ENCODE peak calls at places on chromosome 4, in eight cellular contexts. One of them, this sample, is unnamed.

GRCh38 chr4:184448828-184449227 is 25.5 kb downstream of the IRF2 start:
- DNase-seq in psoas muscle: peak
- DNase-seq in fibroblast of the aortic adventitia: peak
- DNase-seq in cardiac fibroblast: peak
- DNase-seq in colonic mucosa: no peak
- DNase-seq in AG09309: peak
- DNase-seq in fibroblast of lung: peak
- DNase-seq in kidney epithelial cell: no peak
- DNase-seq in this sample: no peak

GRCh38 chr4:122920473-122920872 is 1.9 kb downstream of the NUDT6 start:
- DNase-seq in psoas muscle: no peak
- DNase-seq in fibroblast of the aortic adventitia: no peak
- DNase-seq in cardiac fibroblast: no peak
- DNase-seq in colonic mucosa: no peak
- DNase-seq in AG09309: no peak
- DNase-seq in fibroblast of lung: no peak
- DNase-seq in kidney epithelial cell: no peak
- DNase-seq in this sample: no peak

GRCh38 chr4:26150948-26151347 is 169.9 kb upstream of the RBPJ start:
- DNase-seq in psoas muscle: no peak
- DNase-seq in fibroblast of the aortic adventitia: peak
- DNase-seq in cardiac fibroblast: peak
- DNase-seq in colonic mucosa: no peak
- DNase-seq in AG09309: no peak
- DNase-seq in fibroblast of lung: peak
- DNase-seq in kidney epithelial cell: no peak
- DNase-seq in this sample: no peak

GRCh38 chr4:173188648-173189047 is 20.0 kb downstream of the GALNT7 start:
- DNase-seq in psoas muscle: no peak
- DNase-seq in fibroblast of the aortic adventitia: no peak
- DNase-seq in cardiac fibroblast: no peak
- DNase-seq in colonic mucosa: no peak
- DNase-seq in AG09309: no peak
- DNase-seq in fibroblast of lung: no peak
- DNase-seq in kidney epithelial cell: no peak
- DNase-seq in this sample: no peak

GRCh38 chr4:73705056-73705432 is 35.3 kb upstream of the CXCL8 start:
- DNase-seq in psoas muscle: no peak
- DNase-seq in fibroblast of the aortic adventitia: peak
- DNase-seq in cardiac fibroblast: no peak
- DNase-seq in colonic mucosa: no peak
- DNase-seq in AG09309: no peak
- DNase-seq in fibroblast of lung: peak
- DNase-seq in kidney epithelial cell: no peak
- DNase-seq in this sample: no peak

GRCh38 chr4:54588404-54588803 is 69.4 kb upstream of the KIT start:
- DNase-seq in psoas muscle: no peak
- DNase-seq in fibroblast of the aortic adventitia: no peak
- DNase-seq in cardiac fibroblast: peak
- DNase-seq in colonic mucosa: no peak
- DNase-seq in AG09309: no peak
- DNase-seq in fibroblast of lung: no peak
- DNase-seq in kidney epithelial cell: no peak
- DNase-seq in this sample: peak

GRCh38 chr4:54082168-54082567 is 17.8 kb upstream of the CHIC2 start:
- DNase-seq in psoas muscle: no peak
- DNase-seq in fibroblast of the aortic adventitia: peak
- DNase-seq in cardiac fibroblast: peak
- DNase-seq in colonic mucosa: peak
- DNase-seq in AG09309: peak
- DNase-seq in fibroblast of lung: peak
- DNase-seq in kidney epithelial cell: peak
- DNase-seq in this sample: peak

GRCh38 chr4:29153642-29154041 is 1566.5 kb upstream of the PCDH7 start:
- DNase-seq in psoas muscle: no peak
- DNase-seq in fibroblast of the aortic adventitia: no peak
- DNase-seq in cardiac fibroblast: no peak
- DNase-seq in colonic mucosa: no peak
- DNase-seq in AG09309: no peak
- DNase-seq in fibroblast of lung: no peak
- DNase-seq in kidney epithelial cell: no peak
- DNase-seq in this sample: no peak

GRCh38 chr4:66946761-66947160 is 598.5 kb downstream of the CENPC start:
- DNase-seq in psoas muscle: no peak
- DNase-seq in fibroblast of the aortic adventitia: no peak
- DNase-seq in cardiac fibroblast: no peak
- DNase-seq in colonic mucosa: no peak
- DNase-seq in AG09309: no peak
- DNase-seq in fibroblast of lung: no peak
- DNase-seq in kidney epithelial cell: no peak
- DNase-seq in this sample: no peak

GRCh38 chr4:112853662-112854256 is 195.7 kb upstream of the ANK2 start:
- DNase-seq in psoas muscle: no peak
- DNase-seq in fibroblast of the aortic adventitia: peak
- DNase-seq in cardiac fibroblast: peak
- DNase-seq in colonic mucosa: no peak
- DNase-seq in AG09309: no peak
- DNase-seq in fibroblast of lung: peak
- DNase-seq in kidney epithelial cell: no peak
- DNase-seq in this sample: no peak

GRCh38 chr4:114320126-114320525 is 278.5 kb upstream of the UGT8 start:
- DNase-seq in psoas muscle: no peak
- DNase-seq in fibroblast of the aortic adventitia: no peak
- DNase-seq in cardiac fibroblast: no peak
- DNase-seq in colonic mucosa: no peak
- DNase-seq in AG09309: no peak
- DNase-seq in fibroblast of lung: no peak
- DNase-seq in kidney epithelial cell: no peak
- DNase-seq in this sample: no peak

GRCh38 chr4:57102050-57102564 is 8.1 kb downstream of the IGFBP7 start:
- DNase-seq in psoas muscle: peak
- DNase-seq in fibroblast of the aortic adventitia: peak
- DNase-seq in cardiac fibroblast: peak
- DNase-seq in colonic mucosa: peak
- DNase-seq in AG09309: no peak
- DNase-seq in fibroblast of lung: peak
- DNase-seq in kidney epithelial cell: peak
- DNase-seq in this sample: peak

GRCh38 chr4:3413675-3414420 is 27.9 kb upstream of the HGFAC start:
- DNase-seq in psoas muscle: peak
- DNase-seq in fibroblast of the aortic adventitia: no peak
- DNase-seq in cardiac fibroblast: no peak
- DNase-seq in colonic mucosa: no peak
- DNase-seq in AG09309: no peak
- DNase-seq in fibroblast of lung: no peak
- DNase-seq in kidney epithelial cell: no peak
- DNase-seq in this sample: no peak

GRCh38 chr4:3411676-3412075 is 30.1 kb upstream of the HGFAC start:
- DNase-seq in psoas muscle: peak
- DNase-seq in fibroblast of the aortic adventitia: no peak
- DNase-seq in cardiac fibroblast: no peak
- DNase-seq in colonic mucosa: no peak
- DNase-seq in AG09309: no peak
- DNase-seq in fibroblast of lung: no peak
- DNase-seq in kidney epithelial cell: no peak
- DNase-seq in this sample: no peak

GRCh38 chr4:3414421-3415279 is 27.1 kb upstream of the HGFAC start:
- DNase-seq in psoas muscle: peak
- DNase-seq in fibroblast of the aortic adventitia: no peak
- DNase-seq in cardiac fibroblast: no peak
- DNase-seq in colonic mucosa: no peak
- DNase-seq in AG09309: no peak
- DNase-seq in fibroblast of lung: no peak
- DNase-seq in kidney epithelial cell: no peak
- DNase-seq in this sample: no peak

GRCh38 chr4:3412257-3413020 is 29.3 kb upstream of the HGFAC start:
- DNase-seq in psoas muscle: peak
- DNase-seq in fibroblast of the aortic adventitia: no peak
- DNase-seq in cardiac fibroblast: no peak
- DNase-seq in colonic mucosa: no peak
- DNase-seq in AG09309: no peak
- DNase-seq in fibroblast of lung: no peak
- DNase-seq in kidney epithelial cell: no peak
- DNase-seq in this sample: no peak

DNA sequence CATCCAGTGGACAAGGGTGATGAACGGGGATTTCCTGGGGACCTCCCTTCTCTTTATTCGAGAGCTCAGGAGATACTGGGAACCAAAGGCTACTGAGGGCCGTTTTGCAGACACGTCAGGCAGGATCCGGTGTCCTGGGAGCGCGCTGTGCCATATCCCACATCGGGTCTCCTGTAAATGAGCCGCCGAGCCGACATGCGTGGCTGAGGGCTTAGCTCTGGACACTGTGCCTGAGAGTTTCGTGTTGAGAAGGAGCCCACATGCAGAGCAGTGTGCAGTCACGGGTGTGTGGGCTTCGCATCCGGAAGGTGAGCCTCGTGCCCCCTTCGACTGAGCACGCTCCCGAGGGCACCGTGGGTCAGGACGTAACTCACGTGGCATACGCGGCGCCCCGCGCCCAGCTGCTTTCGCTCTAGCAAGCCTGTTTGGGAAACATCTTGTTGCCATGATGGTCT is 28.5 kb upstream of the HGFAC start:
- DNase-seq in psoas muscle: peak
- DNase-seq in fibroblast of the aortic adventitia: no peak
- DNase-seq in cardiac fibroblast: no peak
- DNase-seq in colonic mucosa: no peak
- DNase-seq in AG09309: no peak
- DNase-seq in fibroblast of lung: no peak
- DNase-seq in kidney epithelial cell: no peak
- DNase-seq in this sample: no peak
- H3K4me3 ChIP-seq in psoas muscle: no peak
- H3K4me3 ChIP-seq in fibroblast of the aortic adventitia: no peak
- H3K4me3 ChIP-seq in cardiac fibroblast: no peak
- H3K4me3 ChIP-seq in colonic mucosa: no peak
- H3K4me3 ChIP-seq in AG09309: no peak
- H3K4me3 ChIP-seq in fibroblast of lung: no peak
- H3K4me3 ChIP-seq in kidney epithelial cell: no peak
- H3K4me3 ChIP-seq in this sample: no peak

GRCh38 chr4:117447925-117448324 is 362.5 kb upstream of the TRAM1L1 start:
- DNase-seq in psoas muscle: no peak
- DNase-seq in fibroblast of the aortic adventitia: no peak
- DNase-seq in cardiac fibroblast: no peak
- DNase-seq in colonic mucosa: peak
- DNase-seq in AG09309: no peak
- DNase-seq in fibroblast of lung: no peak
- DNase-seq in kidney epithelial cell: no peak
- DNase-seq in this sample: no peak
- TF ChIP-seq CTCF in psoas muscle: no peak
- TF ChIP-seq CTCF in fibroblast of the aortic adventitia: no peak
- TF ChIP-seq CTCF in cardiac fibroblast: no peak
- TF ChIP-seq CTCF in colonic mucosa: peak
- TF ChIP-seq CTCF in AG09309: no peak
- TF ChIP-seq CTCF in fibroblast of lung: no peak
- TF ChIP-seq CTCF in kidney epithelial cell: peak
- TF ChIP-seq CTCF in this sample: peak

GRCh38 chr4:169412046-169412445 is 141.3 kb upstream of the SH3RF1 start:
- DNase-seq in psoas muscle: no peak
- DNase-seq in fibroblast of the aortic adventitia: no peak
- DNase-seq in cardiac fibroblast: no peak
- DNase-seq in colonic mucosa: no peak
- DNase-seq in AG09309: no peak
- DNase-seq in fibroblast of lung: no peak
- DNase-seq in kidney epithelial cell: no peak
- DNase-seq in this sample: no peak
- H3K4me3 ChIP-seq in psoas muscle: no peak
- H3K4me3 ChIP-seq in fibroblast of the aortic adventitia: no peak
- H3K4me3 ChIP-seq in cardiac fibroblast: no peak
- H3K4me3 ChIP-seq in colonic mucosa: no peak
- H3K4me3 ChIP-seq in AG09309: no peak
- H3K4me3 ChIP-seq in fibroblast of lung: no peak
- H3K4me3 ChIP-seq in kidney epithelial cell: no peak
- H3K4me3 ChIP-seq in this sample: no peak

GRCh38 chr4:80029364-80029763 is 43.7 kb downstream of the ANTXR2 start:
- DNase-seq in psoas muscle: no peak
- DNase-seq in fibroblast of the aortic adventitia: no peak
- DNase-seq in cardiac fibroblast: no peak
- DNase-seq in colonic mucosa: no peak
- DNase-seq in AG09309: no peak
- DNase-seq in fibroblast of lung: no peak
- DNase-seq in kidney epithelial cell: no peak
- DNase-seq in this sample: no peak

GRCh38 chr4:80024335-80024734 is 48.7 kb downstream of the ANTXR2 start:
- DNase-seq in psoas muscle: no peak
- DNase-seq in fibroblast of the aortic adventitia: no peak
- DNase-seq in cardiac fibroblast: no peak
- DNase-seq in colonic mucosa: no peak
- DNase-seq in AG09309: no peak
- DNase-seq in fibroblast of lung: no peak
- DNase-seq in kidney epithelial cell: no peak
- DNase-seq in this sample: no peak

GRCh38 chr4:80027611-80028010 is 45.4 kb downstream of the ANTXR2 start:
- DNase-seq in psoas muscle: no peak
- DNase-seq in fibroblast of the aortic adventitia: no peak
- DNase-seq in cardiac fibroblast: no peak
- DNase-seq in colonic mucosa: no peak
- DNase-seq in AG09309: no peak
- DNase-seq in fibroblast of lung: no peak
- DNase-seq in kidney epithelial cell: no peak
- DNase-seq in this sample: no peak

DNA sequence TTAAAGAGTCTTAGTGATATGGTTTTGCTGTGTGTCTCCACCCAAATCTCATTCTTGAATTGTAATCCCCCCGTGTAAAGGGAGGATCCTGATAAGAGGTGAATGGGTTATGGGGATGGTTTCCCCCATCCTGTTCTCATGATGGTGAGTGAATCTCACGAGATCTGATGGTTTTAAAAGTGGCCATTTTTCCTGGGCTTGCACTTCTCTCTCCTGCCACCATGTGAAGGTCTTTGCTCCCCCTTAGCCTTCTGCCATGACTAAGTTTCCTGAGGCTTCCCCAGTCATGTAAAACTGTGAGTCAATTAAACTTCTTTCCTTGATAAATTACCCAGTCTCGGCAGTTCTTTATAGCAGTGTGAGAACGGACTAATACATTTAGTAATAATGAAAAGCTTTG is 46.9 kb downstream of the ANTXR2 start:
- DNase-seq in psoas muscle: no peak
- DNase-seq in fibroblast of the aortic adventitia: no peak
- DNase-seq in cardiac fibroblast: no peak
- DNase-seq in colonic mucosa: no peak
- DNase-seq in AG09309: no peak
- DNase-seq in fibroblast of lung: no peak
- DNase-seq in kidney epithelial cell: no peak
- DNase-seq in this sample: no peak
- TF ChIP-seq CTCF in psoas muscle: no peak
- TF ChIP-seq CTCF in fibroblast of the aortic adventitia: no peak
- TF ChIP-seq CTCF in cardiac fibroblast: no peak
- TF ChIP-seq CTCF in colonic mucosa: no peak
- TF ChIP-seq CTCF in AG09309: no peak
- TF ChIP-seq CTCF in fibroblast of lung: no peak
- TF ChIP-seq CTCF in kidney epithelial cell: no peak
- TF ChIP-seq CTCF in this sample: no peak

This sample was measured in retinal pigment epithelial cell.